ENCODE peak calls at places on chromosomes 16 and 17, in six cellular contexts. J, V, T, E, X and Y are unnamed samples.

GRCh38 chr17:40559954-40560591 is 5.2 kb downstream of the CCR7 start:
- DNase-seq in J (peak; percentile 84), V (peak; percentile 95), T (peak; percentile 97), E (peak; percentile 96), X (no peak), Y (peak; percentile 48)

GRCh38 chr17:36863131-36863530 is 74.1 kb upstream of the LHX1 start:
- DNase-seq in J (no peak), V (no peak), T (no peak), E (no peak), X (no peak), Y (no peak)

GRCh38 chr17:77286641-77287431 is 146.1 kb downstream of the SEC14L1 start:
- DNase-seq in J (peak; percentile 99), V (no peak), T (peak; percentile 97), E (peak; percentile 62), X (no peak), Y (peak; percentile 98)

GRCh38 chr16:20803192-20803560 is 3.1 kb downstream of the ERI2 start:
- DNase-seq in J (no peak), V (no peak), T (no peak), E (no peak), X (no peak), Y (no peak)

GRCh38 chr17:10516638-10517037 is 1.7 kb downstream of the MYH1 start:
- DNase-seq in J (no peak), V (no peak), T (no peak), E (no peak), X (no peak), Y (no peak)

GRCh38 chr17:82592751-82593589 is 55.3 kb downstream of the WDR45B start:
- DNase-seq in J (no peak), V (peak; percentile 86), T (peak; percentile 87), E (peak; percentile 70), X (no peak), Y (peak; percentile 72)

GRCh38 chr16:66416136-66416535 is 11.0 kb upstream of the BEAN1 start:
- DNase-seq in J (no peak), V (no peak), T (no peak), E (no peak), X (no peak), Y (no peak)

GRCh38 chr17:65576939-65577338 is 15.5 kb upstream of the AXIN2 start:
- DNase-seq in J (no peak), V (no peak), T (no peak), E (no peak), X (no peak), Y (no peak)

GRCh38 chr17:12398636-12399035 is 267.1 kb upstream of the MYOCD start:
- DNase-seq in J (no peak), V (no peak), T (peak; percentile 6), E (no peak), X (no peak), Y (no peak)

GRCh38 chr17:59002126-59002525 is 104.6 kb downstream of the TRIM37 start:
- DNase-seq in J (no peak), V (no peak), T (no peak), E (no peak), X (no peak), Y (no peak)

GRCh38 chr17:65901394-65901793 is 290.5 kb downstream of the CEP112 start:
- DNase-seq in J (no peak), V (no peak), T (no peak), E (no peak), X (no peak), Y (no peak)

GRCh38 chr16:24993722-24994686 is 21.2 kb downstream of the ARHGAP17 start:
- DNase-seq in J (no peak), V (no peak), T (peak; percentile 79), E (no peak), X (no peak), Y (no peak)

GRCh38 chr17:1203111-1203966 is 23.6 kb upstream of the ABR start:
- DNase-seq in J (no peak), V (peak; percentile 80), T (peak; percentile 67), E (peak; percentile 88), X (no peak), Y (no peak)

GRCh38 chr17:63019138-63019873 is 53.3 kb downstream of the TANC2 start:
- DNase-seq in J (no peak), V (no peak), T (no peak), E (no peak), X (no peak), Y (no peak)

GRCh38 chr16:10338426-10338825 is 47.4 kb upstream of the ATF7IP2 start:
- DNase-seq in J (no peak), V (no peak), T (no peak), E (no peak), X (no peak), Y (no peak)

GRCh38 chr16:55557186-55557585 is 9.3 kb upstream of the CAPNS2 start:
- DNase-seq in J (no peak), V (no peak), T (no peak), E (no peak), X (no peak), Y (no peak)

GRCh38 chr16:74752756-74753155 is 21.9 kb downstream of the FA2H start:
- DNase-seq in J (no peak), V (no peak), T (no peak), E (no peak), X (no peak), Y (no peak)

GRCh38 chr16:86367291-86368072 is 142.8 kb upstream of the FOXF1 start:
- DNase-seq in J (no peak), V (no peak), T (no peak), E (no peak), X (no peak), Y (no peak)

DNA sequence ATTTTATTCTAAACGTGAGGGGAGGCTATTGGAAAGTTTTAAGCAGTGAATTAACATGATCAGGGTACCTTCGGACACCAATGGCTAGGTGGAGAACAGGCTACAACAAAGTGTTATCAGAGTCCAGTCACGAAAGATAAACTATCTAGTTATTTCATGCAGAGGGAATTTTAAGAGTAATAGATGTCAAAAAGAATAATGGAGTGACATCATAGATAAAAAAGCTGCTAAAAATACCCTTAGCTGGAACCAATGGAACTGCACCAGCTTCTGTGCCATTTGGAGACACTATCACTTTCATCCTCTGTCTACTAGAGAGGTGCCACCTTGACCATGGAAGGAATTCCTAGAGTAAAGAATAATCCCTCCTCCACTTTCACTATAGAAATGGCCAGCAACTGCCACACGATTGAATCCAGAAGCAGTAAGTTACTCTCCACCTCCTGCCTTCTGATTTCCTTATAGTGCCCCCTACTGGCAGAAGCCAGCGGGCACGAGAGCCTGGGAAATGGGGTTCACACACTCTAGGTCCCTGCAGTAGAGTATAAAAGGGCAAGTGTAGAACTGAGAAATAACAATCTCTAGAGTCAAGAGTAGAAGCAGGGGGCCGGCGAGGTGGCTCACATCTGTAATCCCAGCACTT is 2.8 kb upstream of the ALDH3A2 start:
- DNase-seq in J (no peak), V (peak; percentile 69), T (no peak), E (peak; percentile 68), X (no peak), Y (no peak)
- H3K4me3 ChIP-seq in J (no peak overlapping the region), V (no peak overlapping the region), T (no peak overlapping the region), E (no peak overlapping the region), X (no peak overlapping the region), Y (no peak overlapping the region)

DNA sequence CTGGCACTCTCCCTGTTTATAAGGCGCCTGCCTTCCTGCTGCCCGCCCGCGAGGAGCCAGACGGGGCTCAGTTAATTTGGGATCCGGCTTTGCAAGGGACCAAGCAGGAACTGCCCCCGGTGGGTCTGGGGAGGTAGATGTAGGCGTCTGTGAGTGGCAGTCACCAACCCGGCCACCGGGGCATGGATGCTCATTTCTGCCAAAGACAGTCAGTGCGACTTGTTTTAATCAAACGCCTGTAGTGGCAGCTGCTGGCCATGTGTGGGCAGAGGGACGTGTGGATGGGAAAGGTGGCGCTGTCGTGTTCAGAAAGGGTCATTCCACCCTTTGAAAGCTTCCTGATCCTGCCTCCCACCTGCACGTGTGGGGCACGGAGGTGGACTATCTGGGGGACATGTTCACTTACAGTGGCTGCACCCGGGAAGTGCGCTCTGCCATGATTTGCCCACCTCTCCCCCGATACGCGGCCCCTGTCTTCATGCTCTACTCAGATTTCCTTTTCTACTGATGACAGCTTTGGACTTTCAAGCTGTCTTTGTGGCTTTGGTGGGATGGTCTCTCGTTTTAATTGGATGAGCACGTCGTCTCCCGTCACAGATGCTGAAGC is 60.3 kb upstream of the CIBAR2 start:
- DNase-seq in J (no peak), V (peak; percentile 80), T (no peak), E (peak; percentile 71), X (no peak), Y (no peak)
- TF ChIP-seq CTCF in J (no peak), V (peak; percentile 17), T (no peak), E (peak; percentile 67), X (peak; percentile 17), Y (peak; percentile 59)

DNA sequence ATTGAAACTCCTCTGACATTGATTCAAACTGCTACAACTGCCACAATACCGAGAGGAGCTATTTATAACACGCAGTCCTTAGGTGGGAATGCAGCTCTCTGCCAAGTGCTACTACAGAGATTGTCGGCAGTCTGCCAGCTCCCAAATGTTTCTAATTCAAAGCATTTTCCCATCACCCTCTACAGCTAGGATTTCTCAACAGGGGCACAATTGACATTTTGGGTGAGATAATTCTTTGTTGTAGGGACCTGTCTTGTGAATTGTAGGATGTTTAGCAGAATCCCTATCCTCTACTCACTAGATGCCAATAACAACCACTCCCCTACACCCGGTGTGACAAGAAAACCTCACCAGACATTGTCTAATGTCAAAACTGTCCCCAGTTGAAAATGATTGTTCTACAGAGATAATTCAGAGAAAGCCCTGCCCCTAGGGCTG is 7.8 kb upstream of the N4BP1 start:
- DNase-seq in J (no peak), V (peak; percentile 79), T (peak; percentile 86), E (no peak), X (no peak), Y (no peak)
- H3K4me3 ChIP-seq in J (no peak overlapping the region), V (no peak overlapping the region), T (no peak overlapping the region), E (no peak overlapping the region), X (no peak overlapping the region), Y (no peak overlapping the region)

DNA sequence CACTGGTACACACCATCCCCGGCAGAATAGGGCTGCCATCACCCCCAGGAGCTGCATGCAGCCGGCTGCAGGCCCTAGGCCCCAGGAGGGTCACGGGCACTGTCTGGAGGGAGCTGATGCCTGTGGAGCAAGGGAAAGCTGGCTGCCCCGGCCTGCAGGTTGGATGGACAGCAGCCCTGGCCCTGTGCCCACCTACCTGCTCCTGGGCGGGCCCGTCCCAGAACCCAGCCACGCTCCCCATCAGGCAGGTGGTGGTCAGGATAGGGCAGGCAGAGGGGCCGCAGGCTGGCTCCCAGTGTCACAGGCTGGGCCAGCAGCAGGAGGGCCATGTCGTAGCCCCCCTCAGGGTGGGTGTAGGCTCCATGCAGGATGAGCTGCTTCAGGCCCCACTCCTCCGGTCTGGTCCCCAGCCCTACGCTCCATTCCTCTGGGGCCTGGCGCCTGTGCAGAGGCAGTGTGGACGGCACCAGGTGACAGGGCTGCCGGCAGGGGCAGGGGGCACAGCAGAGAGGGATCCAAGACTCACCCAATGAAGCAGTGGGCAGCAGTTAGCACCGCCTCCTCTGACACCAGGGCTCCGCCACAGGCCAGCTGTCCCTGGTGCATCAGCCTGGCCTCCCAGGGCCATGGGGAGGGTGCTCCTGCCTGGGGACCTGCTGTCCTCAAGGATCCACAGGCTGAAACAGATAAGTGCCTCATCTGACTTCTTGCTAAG is 4.0 kb downstream of the PRSS53 start:
- DNase-seq in J (peak; percentile 56), V (peak; percentile 29), T (no peak), E (peak; percentile 70), X (no peak), Y (no peak)
- TF ChIP-seq CTCF in J (no peak), V (no peak), T (no peak), E (no peak), X (no peak), Y (no peak)